ENCODE peak calls at places on chromosomes 4 and X, in four cellular contexts. One of them, this sample, is unnamed.

GRCh38 chr4:114780205-114780604 is 181.6 kb downstream of the UGT8 start:
- DNase-seq in AG10803: peak; percentile 1
- DNase-seq in body of pancreas: peak; percentile 12
- DNase-seq in Peyer's patch: no peak
- DNase-seq in this sample: no peak

GRCh38 chrX:34874763-34875162 is 67.8 kb upstream of the FAM47B start:
- DNase-seq in AG10803: no peak
- DNase-seq in body of pancreas: no peak
- DNase-seq in Peyer's patch: no peak
- DNase-seq in this sample: no peak

GRCh38 chrX:56764153-56764974 is 35.3 kb downstream of the NBDY start:
- DNase-seq in AG10803: peak; percentile 73
- DNase-seq in body of pancreas: peak; percentile 85
- DNase-seq in Peyer's patch: peak; percentile 25
- DNase-seq in this sample: peak; percentile 71

GRCh38 chrX:8820910-8821527 is 19.8 kb upstream of the FAM9A start:
- DNase-seq in AG10803: peak; percentile 8
- DNase-seq in body of pancreas: no peak
- DNase-seq in Peyer's patch: no peak
- DNase-seq in this sample: no peak

GRCh38 chr4:150004481-150004880 is 73.8 kb upstream of the DCLK2 start:
- DNase-seq in AG10803: peak; percentile 75
- DNase-seq in body of pancreas: no peak
- DNase-seq in Peyer's patch: no peak
- DNase-seq in this sample: no peak

GRCh38 chr4:186749611-186750281 is 26.1 kb upstream of the FAT1 start:
- DNase-seq in AG10803: no peak
- DNase-seq in body of pancreas: no peak
- DNase-seq in Peyer's patch: no peak
- DNase-seq in this sample: no peak

GRCh38 chr4:52957220-52957686 is 95.1 kb downstream of the RASL11B start:
- DNase-seq in AG10803: peak; percentile 77
- DNase-seq in body of pancreas: no peak
- DNase-seq in Peyer's patch: no peak
- DNase-seq in this sample: no peak

GRCh38 chrX:29470029-29470428 is 745.3 kb upstream of the MAGEB2 start:
- DNase-seq in AG10803: peak; percentile 57
- DNase-seq in body of pancreas: no peak
- DNase-seq in Peyer's patch: no peak
- DNase-seq in this sample: no peak

GRCh38 chrX:1103360-1103759 is 109.1 kb downstream of the CRLF2 start:
- DNase-seq in AG10803: no peak
- DNase-seq in body of pancreas: no peak
- DNase-seq in Peyer's patch: peak; percentile 6
- DNase-seq in this sample: no peak

GRCh38 chrX:39361736-39362135 is 560.5 kb downstream of the MID1IP1 start:
- DNase-seq in AG10803: no peak
- DNase-seq in body of pancreas: no peak
- DNase-seq in Peyer's patch: no peak
- DNase-seq in this sample: no peak

GRCh38 chrX:139026406-139027200 is 315.1 kb upstream of the FGF13 start:
- DNase-seq in AG10803: peak; percentile 4
- DNase-seq in body of pancreas: no peak
- DNase-seq in Peyer's patch: no peak
- DNase-seq in this sample: no peak

GRCh38 chr4:17665346-17665745 is 50.9 kb downstream of the MED28 start:
- DNase-seq in AG10803: no peak
- DNase-seq in body of pancreas: no peak
- DNase-seq in Peyer's patch: no peak
- DNase-seq in this sample: no peak

GRCh38 chr4:98555798-98556445 is 102.5 kb downstream of the TSPAN5 start:
- DNase-seq in AG10803: peak; percentile 60
- DNase-seq in body of pancreas: no peak
- DNase-seq in Peyer's patch: no peak
- DNase-seq in this sample: no peak

GRCh38 chrX:69718102-69718501 is 102.2 kb downstream of the EDA start:
- DNase-seq in AG10803: no peak
- DNase-seq in body of pancreas: no peak
- DNase-seq in Peyer's patch: no peak
- DNase-seq in this sample: no peak

GRCh38 chr4:112938461-112939058 is 110.9 kb upstream of the ANK2 start:
- DNase-seq in AG10803: peak; percentile 62
- DNase-seq in body of pancreas: no peak
- DNase-seq in Peyer's patch: no peak
- DNase-seq in this sample: no peak

GRCh38 chrX:154469114-154469513 is 10.0 kb downstream of the LAGE3 start:
- DNase-seq in AG10803: no peak
- DNase-seq in body of pancreas: no peak
- DNase-seq in Peyer's patch: no peak
- DNase-seq in this sample: no peak

GRCh38 chr4:164807611-164808010 is 53.7 kb downstream of the SMIM31 start:
- DNase-seq in AG10803: no peak
- DNase-seq in body of pancreas: no peak
- DNase-seq in Peyer's patch: no peak
- DNase-seq in this sample: no peak

GRCh38 chr4:52106701-52107100 is 55.6 kb downstream of the SPATA18 start:
- DNase-seq in AG10803: peak; percentile 78
- DNase-seq in body of pancreas: no peak
- DNase-seq in Peyer's patch: no peak
- DNase-seq in this sample: peak; percentile 78

GRCh38 chr4:6516281-6516680 is 43.9 kb upstream of the PPP2R2C start:
- DNase-seq in AG10803: no peak
- DNase-seq in body of pancreas: no peak
- DNase-seq in Peyer's patch: no peak
- DNase-seq in this sample: no peak

GRCh38 chr4:114791976-114792375 is 193.4 kb downstream of the UGT8 start:
- DNase-seq in AG10803: no peak
- DNase-seq in body of pancreas: no peak
- DNase-seq in Peyer's patch: no peak
- DNase-seq in this sample: no peak

GRCh38 chrX:361231-362145 is 25.2 kb downstream of the PPP2R3B start:
- DNase-seq in AG10803: no peak
- DNase-seq in body of pancreas: no peak
- DNase-seq in Peyer's patch: no peak
- DNase-seq in this sample: no peak

GRCh38 chrX:10813761-10814160 is 193.4 kb upstream of the MID1 start:
- DNase-seq in AG10803: no peak
- DNase-seq in body of pancreas: no peak
- DNase-seq in Peyer's patch: no peak
- DNase-seq in this sample: no peak

GRCh38 chr4:157804986-157805385 is 367.8 kb downstream of the GASK1B start:
- DNase-seq in AG10803: no peak
- DNase-seq in body of pancreas: no peak
- DNase-seq in Peyer's patch: no peak
- DNase-seq in this sample: no peak

GRCh38 chr4:5883916-5884315 is 9.0 kb downstream of the CRMP1 start:
- DNase-seq in AG10803: no peak
- DNase-seq in body of pancreas: no peak
- DNase-seq in Peyer's patch: no peak
- DNase-seq in this sample: no peak

GRCh38 chr4:161926033-161926828 is 237.6 kb downstream of the FSTL5 start:
- DNase-seq in AG10803: no peak
- DNase-seq in body of pancreas: no peak
- DNase-seq in Peyer's patch: no peak
- DNase-seq in this sample: no peak

GRCh38 chrX:122817321-122817720 is 366.8 kb upstream of the GRIA3 start:
- DNase-seq in AG10803: no peak
- DNase-seq in body of pancreas: no peak
- DNase-seq in Peyer's patch: no peak
- DNase-seq in this sample: no peak

GRCh38 chrX:125420809-125421208 is 101.1 kb downstream of the TEX13C start:
- DNase-seq in AG10803: no peak
- DNase-seq in body of pancreas: no peak
- DNase-seq in Peyer's patch: no peak
- DNase-seq in this sample: no peak

GRCh38 chrX:83501003-83501402 is 7.1 kb upstream of the POU3F4 start:
- DNase-seq in AG10803: no peak
- DNase-seq in body of pancreas: no peak
- DNase-seq in Peyer's patch: no peak
- DNase-seq in this sample: no peak

GRCh38 chrX:83495882-83496281 is 12.2 kb upstream of the POU3F4 start:
- DNase-seq in AG10803: no peak
- DNase-seq in body of pancreas: no peak
- DNase-seq in Peyer's patch: no peak
- DNase-seq in this sample: no peak

DNA sequence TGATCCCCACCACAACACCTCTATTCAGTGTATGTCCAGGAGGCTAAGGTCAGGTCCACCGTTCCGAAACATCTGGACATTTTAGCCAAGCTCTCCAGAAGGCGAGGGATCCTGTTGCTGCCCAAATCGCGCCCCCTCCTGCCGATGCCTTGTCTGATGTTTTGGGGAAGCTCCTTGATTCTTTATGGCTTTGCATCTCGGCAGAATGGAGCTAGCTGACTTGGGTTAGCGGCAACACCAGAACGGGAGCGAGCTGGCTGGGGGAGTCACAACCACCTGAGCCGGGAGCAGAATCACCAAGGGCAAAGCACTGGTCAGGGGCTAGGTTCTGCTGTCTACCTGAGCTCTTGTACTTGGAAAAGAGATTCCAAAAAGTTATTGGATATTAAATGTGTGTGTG is 6.5 kb upstream of the POU3F4 start:
- DNase-seq in AG10803: no peak
- DNase-seq in body of pancreas: no peak
- DNase-seq in Peyer's patch: no peak
- DNase-seq in this sample: no peak
- TF ChIP-seq CTCF in AG10803: no peak
- TF ChIP-seq CTCF in body of pancreas: no peak
- TF ChIP-seq CTCF in Peyer's patch: no peak
- TF ChIP-seq CTCF in this sample: no peak

GRCh38 chr4:892780-893179 is 39.3 kb downstream of the GAK start:
- DNase-seq in AG10803: no peak
- DNase-seq in body of pancreas: no peak
- DNase-seq in Peyer's patch: no peak
- DNase-seq in this sample: no peak

GRCh38 chr4:889516-889915 is 42.6 kb downstream of the GAK start:
- DNase-seq in AG10803: no peak
- DNase-seq in body of pancreas: no peak
- DNase-seq in Peyer's patch: no peak
- DNase-seq in this sample: no peak

GRCh38 chr4:888029-888428 is 44.1 kb downstream of the GAK start:
- DNase-seq in AG10803: no peak
- DNase-seq in body of pancreas: no peak
- DNase-seq in Peyer's patch: no peak
- DNase-seq in this sample: no peak

GRCh38 chr4:891747-892146 is 40.4 kb downstream of the GAK start:
- DNase-seq in AG10803: no peak
- DNase-seq in body of pancreas: no peak
- DNase-seq in Peyer's patch: no peak
- DNase-seq in this sample: no peak

GRCh38 chr4:890036-890695 is 42.0 kb downstream of the GAK start:
- DNase-seq in AG10803: no peak
- DNase-seq in body of pancreas: no peak
- DNase-seq in Peyer's patch: no peak
- DNase-seq in this sample: no peak
- H3K4me3 ChIP-seq in AG10803: no peak overlapping the region
- H3K4me3 ChIP-seq in body of pancreas: no peak overlapping the region
- H3K4me3 ChIP-seq in Peyer's patch: no peak overlapping the region
- H3K4me3 ChIP-seq in this sample: no peak overlapping the region

GRCh38 chrX:63506320-63506719 is 155.2 kb upstream of the SPIN4 start:
- DNase-seq in AG10803: peak; percentile 47
- DNase-seq in body of pancreas: no peak
- DNase-seq in Peyer's patch: no peak
- DNase-seq in this sample: no peak
- TF ChIP-seq CTCF in AG10803: peak; percentile 58
- TF ChIP-seq CTCF in body of pancreas: peak; percentile 37
- TF ChIP-seq CTCF in Peyer's patch: no peak
- TF ChIP-seq CTCF in this sample: peak; percentile 39

DNA sequence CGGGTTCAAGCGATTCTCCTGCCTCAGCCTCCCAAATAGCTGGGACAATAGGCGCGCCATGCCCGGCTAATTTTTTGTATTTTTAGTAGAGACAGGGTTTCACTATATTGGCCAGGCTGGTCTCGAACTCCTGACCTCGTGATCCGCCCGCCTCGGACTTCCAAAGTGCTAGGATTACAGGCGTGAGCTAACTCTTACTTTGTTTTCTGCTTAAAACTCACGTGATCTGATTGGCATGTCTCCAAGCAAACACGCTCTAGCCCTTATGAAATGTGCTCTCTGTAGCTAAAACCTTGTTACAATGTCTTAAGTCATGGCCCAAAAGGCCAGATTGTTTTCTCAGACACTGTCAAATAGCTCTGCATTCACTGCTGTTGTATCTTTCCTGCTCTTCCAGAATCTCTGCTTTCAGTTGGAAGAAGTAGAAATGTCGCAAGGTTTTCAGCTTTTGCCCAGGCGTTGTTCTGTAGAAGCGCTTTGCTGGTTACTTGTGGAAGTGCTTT is 39.7 kb upstream of the OGT start:
- DNase-seq in AG10803: peak; percentile 39
- DNase-seq in body of pancreas: peak; percentile 35
- DNase-seq in Peyer's patch: no peak
- DNase-seq in this sample: no peak
- H3K4me3 ChIP-seq in AG10803: peak overlapping the region; percentile 60
- H3K4me3 ChIP-seq in body of pancreas: no peak overlapping the region
- H3K4me3 ChIP-seq in Peyer's patch: peak overlapping the region; percentile 47
- H3K4me3 ChIP-seq in this sample: no peak overlapping the region

GRCh38 chr4:29970626-29971025 is 749.5 kb upstream of the PCDH7 start:
- DNase-seq in AG10803: no peak
- DNase-seq in body of pancreas: no peak
- DNase-seq in Peyer's patch: no peak
- DNase-seq in this sample: peak; percentile 7
- TF ChIP-seq CTCF in AG10803: no peak
- TF ChIP-seq CTCF in body of pancreas: no peak
- TF ChIP-seq CTCF in Peyer's patch: no peak
- TF ChIP-seq CTCF in this sample: peak; percentile 59

GRCh38 chr4:42845586-42845985 is 46.9 kb upstream of the GRXCR1 start:
- DNase-seq in AG10803: no peak
- DNase-seq in body of pancreas: no peak
- DNase-seq in Peyer's patch: no peak
- DNase-seq in this sample: no peak
- H3K4me3 ChIP-seq in AG10803: no peak overlapping the region
- H3K4me3 ChIP-seq in body of pancreas: no peak overlapping the region
- H3K4me3 ChIP-seq in Peyer's patch: no peak overlapping the region
- H3K4me3 ChIP-seq in this sample: no peak overlapping the region

This sample was measured in AG09309.